ENCODE peak calls at places on chromosomes 3 and 15, in four cellular contexts. F is HepG2, D is K562, U is GM12878. I is an unnamed sample.

GRCh38 chr3:169781209-169781855 is 8.1 kb downstream of the MYNN start:
- DNase-seq in U (no peak), D (peak), F (no peak), I (no peak)

GRCh38 chr15:93152264-93152884 is 63.4 kb upstream of the RGMA start:
- DNase-seq in U (no peak), D (no peak), F (no peak), I (no peak)

GRCh38 chr3:58163234-58163633 is 47.5 kb downstream of the DNASE1L3 start:
- DNase-seq in D (no peak), U (no peak), F (no peak), I (no peak)

GRCh38 chr3:10495614-10496013 is 9.8 kb downstream of the ATP2B2 start:
- DNase-seq in D (no peak), U (no peak), F (no peak), I (no peak)

GRCh38 chr15:64305261-64305660 is 50.7 kb downstream of the CSNK1G1 start:
- DNase-seq in D (no peak), U (no peak), F (no peak), I (no peak)

GRCh38 chr3:23203651-23204111 is 554 bp downstream of the UBE2E2 start:
- DNase-seq in F (no peak), D (peak), U (no peak), I (peak)

GRCh38 chr3:9669720-9670432 is 20.6 kb downstream of the MTMR14 start:
- DNase-seq in U (no peak), D (no peak), F (no peak), I (no peak)

GRCh38 chr3:134446800-134447199 is 39.0 kb downstream of the ANAPC13 start:
- DNase-seq in F (no peak), U (no peak), D (no peak), I (no peak)

GRCh38 chr15:80059786-80060489 is 462 bp downstream of the ZFAND6 start:
- DNase-seq in F (peak), D (peak), U (no peak), I (peak)

GRCh38 chr3:72163809-72164634 is 379.1 kb upstream of the PROK2 start:
- DNase-seq in F (no peak), U (peak), D (peak), I (no peak)

GRCh38 chr15:74399511-74400312 is 32.3 kb upstream of the CYP11A1 start:
- DNase-seq in F (no peak), U (no peak), D (no peak), I (no peak)

GRCh38 chr3:8470801-8471200 is 30.8 kb upstream of the LMCD1 start:
- DNase-seq in D (no peak), F (no peak), U (no peak), I (no peak)
- TF ChIP-seq FOXK2 in D (no peak), F (no peak), U (no peak), I (no peak)

GRCh38 chr15:38389924-38390542 is 63.9 kb upstream of the FAM98B start:
- DNase-seq in F (peak), U (peak), D (peak), I (peak)
- TF ChIP-seq FOXK2 in F (no peak), U (no peak), D (no peak), I (no peak)

DNA sequence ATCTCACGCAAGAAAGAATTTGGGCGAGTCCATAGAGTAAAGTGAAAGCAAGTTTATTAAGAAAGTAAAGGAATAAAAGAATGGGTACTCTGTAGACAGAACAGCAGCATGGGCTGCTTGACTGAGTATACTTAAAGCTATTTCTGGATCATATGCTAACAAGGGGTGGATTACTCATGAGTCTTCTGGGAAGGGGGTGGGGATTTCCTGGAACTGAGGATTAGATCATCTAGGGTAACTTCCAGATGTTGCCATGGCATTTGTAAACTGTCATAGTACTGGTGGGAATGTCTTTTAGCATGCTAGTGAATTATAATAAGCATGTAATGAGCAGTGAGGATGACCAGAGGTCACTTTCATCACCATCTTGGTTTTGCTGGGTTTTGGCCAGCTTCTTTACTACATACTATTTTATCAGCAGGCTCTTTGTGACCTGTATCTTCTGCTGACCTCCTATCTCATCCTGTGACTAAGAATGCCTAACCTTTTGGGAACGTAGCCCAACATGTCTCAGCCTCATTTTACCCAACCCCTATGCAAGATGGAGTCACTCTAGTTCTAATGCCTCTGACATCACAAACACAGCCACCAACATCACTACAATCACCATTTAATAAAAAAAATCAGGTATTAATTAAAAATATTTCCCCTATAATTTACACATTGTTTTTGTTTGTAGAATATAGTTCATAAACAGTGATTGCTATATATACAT is 890.7 kb upstream of the EPHA6 start:
- DNase-seq in F (no peak), U (no peak), D (no peak), I (no peak)
- TF ChIP-seq FOXK2 in F (no peak), U (no peak), D (no peak), I (no peak)

DNA sequence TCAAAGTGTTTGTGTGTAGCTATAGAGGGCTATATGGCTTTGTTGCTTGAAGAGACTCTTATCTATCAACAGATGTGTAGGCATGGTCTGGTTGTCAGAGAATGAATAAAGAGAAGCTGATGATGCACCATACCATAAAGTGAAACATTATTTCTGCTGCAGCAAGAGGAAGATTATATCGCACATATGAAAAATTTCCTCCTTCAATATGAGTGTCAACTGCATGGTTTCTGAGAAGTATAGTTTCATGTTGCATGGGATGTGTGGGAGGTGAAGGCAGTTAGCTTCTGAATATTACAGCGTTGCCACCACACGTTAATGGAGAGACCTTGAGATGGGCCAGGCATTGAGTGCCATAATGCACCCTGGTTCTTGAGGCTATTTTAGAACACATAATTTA is 217.9 kb downstream of the SATB1 start:
- DNase-seq in U (no peak), F (no peak), D (no peak), I (no peak)
- TF ChIP-seq FOXK2 in U (no peak), F (no peak), D (no peak), I (no peak)

I was measured in HEK293T.